ENCODE peak calls at places on chromosomes 13 and 19, in six cellular contexts. One of them, this sample, is unnamed. For H3K4me1, the result is how much of the 10 kb centered on the place peaks cover.

GRCh38 chr19:7515471-7516226 is at the start of gene ZNF358:
- DNase-seq in heart left ventricle: peak
- DNase-seq in kidney: peak
- DNase-seq in CD4-positive, alpha-beta memory T cell: no peak
- DNase-seq in hepatocyte: peak
- DNase-seq in GM23338: peak
- DNase-seq in this sample: peak

GRCh38 chr13:74465279-74465678 is 331.1 kb upstream of the KLF12 start:
- DNase-seq in kidney: no peak
- DNase-seq in CD4-positive, alpha-beta memory T cell: no peak
- DNase-seq in heart left ventricle: no peak
- DNase-seq in GM23338: peak
- DNase-seq in hepatocyte: no peak
- DNase-seq in this sample: no peak

GRCh38 chr19:10173527-10173926 is 21.2 kb downstream of the DNMT1 start:
- DNase-seq in heart left ventricle: no peak
- DNase-seq in CD4-positive, alpha-beta memory T cell: no peak
- DNase-seq in GM23338: no peak
- DNase-seq in kidney: no peak
- DNase-seq in hepatocyte: no peak
- DNase-seq in this sample: no peak

GRCh38 chr13:41552031-41552430 is 94.7 kb downstream of the RGCC start:
- DNase-seq in GM23338: no peak
- DNase-seq in CD4-positive, alpha-beta memory T cell: no peak
- DNase-seq in hepatocyte: no peak
- DNase-seq in kidney: no peak
- DNase-seq in heart left ventricle: no peak
- DNase-seq in this sample: no peak

GRCh38 chr13:106867249-106867648 is 299.3 kb upstream of the ARGLU1 start:
- DNase-seq in heart left ventricle: no peak
- DNase-seq in GM23338: peak
- DNase-seq in CD4-positive, alpha-beta memory T cell: no peak
- DNase-seq in hepatocyte: peak
- DNase-seq in kidney: no peak
- DNase-seq in this sample: no peak

GRCh38 chr19:3950871-3951861 is 18.3 kb downstream of the NMRK2 start:
- DNase-seq in hepatocyte: no peak
- DNase-seq in CD4-positive, alpha-beta memory T cell: no peak
- DNase-seq in kidney: no peak
- DNase-seq in GM23338: no peak
- DNase-seq in heart left ventricle: peak
- DNase-seq in this sample: peak

GRCh38 chr13:44244288-44244687 is 129.3 kb upstream of the SERP2 start:
- DNase-seq in heart left ventricle: no peak
- DNase-seq in GM23338: no peak
- DNase-seq in kidney: no peak
- DNase-seq in hepatocyte: no peak
- DNase-seq in CD4-positive, alpha-beta memory T cell: no peak
- DNase-seq in this sample: no peak

GRCh38 chr19:6736169-6736916 is 1.0 kb downstream of the GPR108 start:
- DNase-seq in hepatocyte: peak
- DNase-seq in CD4-positive, alpha-beta memory T cell: peak
- DNase-seq in GM23338: peak
- DNase-seq in heart left ventricle: peak
- DNase-seq in kidney: peak
- DNase-seq in this sample: peak

GRCh38 chr19:14370169-14370998 is 10.9 kb upstream of the ADGRE5 start:
- DNase-seq in kidney: no peak
- DNase-seq in heart left ventricle: no peak
- DNase-seq in GM23338: no peak
- DNase-seq in hepatocyte: no peak
- DNase-seq in CD4-positive, alpha-beta memory T cell: peak
- DNase-seq in this sample: no peak

GRCh38 chr19:14369399-14370168 is 11.7 kb upstream of the ADGRE5 start:
- DNase-seq in CD4-positive, alpha-beta memory T cell: peak
- DNase-seq in GM23338: no peak
- DNase-seq in hepatocyte: no peak
- DNase-seq in kidney: peak
- DNase-seq in heart left ventricle: peak
- DNase-seq in this sample: no peak

GRCh38 chr19:14368011-14368513 is 13.2 kb upstream of the ADGRE5 start:
- DNase-seq in heart left ventricle: no peak
- DNase-seq in hepatocyte: no peak
- DNase-seq in CD4-positive, alpha-beta memory T cell: peak
- DNase-seq in kidney: no peak
- DNase-seq in GM23338: no peak
- DNase-seq in this sample: no peak

GRCh38 chr19:14366529-14366928 is 14.7 kb upstream of the ADGRE5 start:
- DNase-seq in GM23338: peak
- DNase-seq in heart left ventricle: peak
- DNase-seq in CD4-positive, alpha-beta memory T cell: peak
- DNase-seq in kidney: peak
- DNase-seq in hepatocyte: peak
- DNase-seq in this sample: peak

DNA sequence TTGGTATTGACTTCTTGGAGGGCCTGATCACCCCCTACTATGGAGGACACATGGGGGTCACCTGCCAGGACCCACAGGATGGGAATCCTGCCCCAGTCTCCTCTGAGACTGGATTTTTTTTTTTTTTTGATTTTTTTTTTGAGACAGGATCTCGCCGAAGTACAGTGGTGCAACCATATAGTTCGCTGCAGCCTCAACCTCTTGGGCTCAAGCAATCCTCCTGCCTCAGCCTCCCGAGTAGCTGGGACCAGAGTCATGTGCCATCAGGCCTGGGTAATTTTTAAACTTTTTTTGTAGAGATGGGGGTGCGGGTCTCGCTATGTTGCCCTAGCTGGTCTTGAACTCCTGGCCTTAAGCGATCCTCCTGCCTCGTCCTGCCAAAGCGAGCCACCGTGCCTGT is 14.2 kb upstream of the ADGRE5 start:
- DNase-seq in hepatocyte: no peak
- DNase-seq in kidney: no peak
- DNase-seq in heart left ventricle: no peak
- DNase-seq in GM23338: no peak
- DNase-seq in CD4-positive, alpha-beta memory T cell: no peak
- DNase-seq in this sample: no peak
- H3K4me1 ChIP-seq in hepatocyte: under half
- H3K4me1 ChIP-seq in kidney: under half
- H3K4me1 ChIP-seq in heart left ventricle: under half
- H3K4me1 ChIP-seq in GM23338: under half
- H3K4me1 ChIP-seq in CD4-positive, alpha-beta memory T cell: half or more
- H3K4me1 ChIP-seq in this sample: under half

GRCh38 chr19:18491995-18492953 is 29.6 kb downstream of the ELL start:
- DNase-seq in CD4-positive, alpha-beta memory T cell: no peak
- DNase-seq in hepatocyte: no peak
- DNase-seq in kidney: no peak
- DNase-seq in heart left ventricle: no peak
- DNase-seq in GM23338: no peak
- DNase-seq in this sample: peak
- H3K4me1 ChIP-seq in CD4-positive, alpha-beta memory T cell: half or more
- H3K4me1 ChIP-seq in hepatocyte: under half
- H3K4me1 ChIP-seq in kidney: half or more
- H3K4me1 ChIP-seq in heart left ventricle: half or more
- H3K4me1 ChIP-seq in GM23338: under half
- H3K4me1 ChIP-seq in this sample: half or more

DNA sequence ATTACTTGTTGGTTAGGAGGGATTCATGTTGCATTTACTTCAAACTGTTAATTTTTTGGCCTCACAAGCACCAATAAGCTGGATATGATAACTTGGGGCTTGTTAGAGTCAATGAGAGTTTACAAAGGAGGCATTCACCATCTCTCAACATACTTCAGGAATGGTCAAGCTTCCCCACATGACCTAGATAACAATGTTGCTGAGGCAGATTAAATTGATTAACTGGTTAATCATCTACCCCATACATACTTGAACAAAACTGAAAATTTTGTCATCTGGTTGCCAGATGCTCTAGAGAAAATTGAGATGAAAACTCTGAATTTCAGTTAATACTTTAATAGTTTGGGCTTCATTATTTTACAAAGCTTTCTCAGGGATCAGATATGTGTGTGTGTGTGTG is 43.0 kb upstream of the UBL3 start:
- DNase-seq in CD4-positive, alpha-beta memory T cell: no peak
- DNase-seq in GM23338: no peak
- DNase-seq in hepatocyte: no peak
- DNase-seq in kidney: no peak
- DNase-seq in heart left ventricle: no peak
- DNase-seq in this sample: no peak
- H3K4me1 ChIP-seq in CD4-positive, alpha-beta memory T cell: under half
- H3K4me1 ChIP-seq in GM23338: under half
- H3K4me1 ChIP-seq in hepatocyte: under half
- H3K4me1 ChIP-seq in kidney: under half
- H3K4me1 ChIP-seq in heart left ventricle: under half
- H3K4me1 ChIP-seq in this sample: under half

GRCh38 chr13:100508996-100509395 is 79.6 kb downstream of the GGACT start:
- DNase-seq in hepatocyte: no peak
- DNase-seq in GM23338: no peak
- DNase-seq in kidney: no peak
- DNase-seq in CD4-positive, alpha-beta memory T cell: no peak
- DNase-seq in heart left ventricle: no peak
- DNase-seq in this sample: no peak

GRCh38 chr13:100510208-100510997 is 78.2 kb downstream of the GGACT start:
- DNase-seq in CD4-positive, alpha-beta memory T cell: no peak
- DNase-seq in heart left ventricle: no peak
- DNase-seq in kidney: no peak
- DNase-seq in GM23338: peak
- DNase-seq in hepatocyte: no peak
- DNase-seq in this sample: no peak

GRCh38 chr13:100506154-100506553 is 82.4 kb downstream of the GGACT start:
- DNase-seq in GM23338: no peak
- DNase-seq in CD4-positive, alpha-beta memory T cell: no peak
- DNase-seq in hepatocyte: no peak
- DNase-seq in heart left ventricle: no peak
- DNase-seq in kidney: no peak
- DNase-seq in this sample: no peak

GRCh38 chr13:100506600-100507422 is 81.8 kb downstream of the GGACT start:
- DNase-seq in heart left ventricle: no peak
- DNase-seq in hepatocyte: no peak
- DNase-seq in GM23338: no peak
- DNase-seq in CD4-positive, alpha-beta memory T cell: no peak
- DNase-seq in kidney: no peak
- DNase-seq in this sample: no peak

DNA sequence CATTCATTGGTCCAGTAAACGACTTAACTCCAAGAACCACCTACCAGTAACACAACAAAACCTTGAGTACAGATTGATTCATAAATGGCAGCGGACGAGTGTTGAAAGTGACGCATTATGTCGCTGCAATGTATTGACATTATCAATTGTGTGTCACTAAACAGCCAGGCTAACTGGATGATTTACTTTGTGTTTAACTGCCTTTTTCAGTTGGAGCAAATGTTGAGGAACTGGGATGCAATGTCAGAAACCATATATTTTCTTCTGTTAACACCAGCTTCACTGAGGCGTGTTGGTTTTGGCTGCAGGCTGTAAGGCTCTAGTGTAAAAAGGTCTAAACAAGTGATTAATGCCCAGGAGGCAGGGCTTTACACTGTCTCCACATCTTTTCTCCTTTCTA is 80.2 kb downstream of the GGACT start:
- DNase-seq in heart left ventricle: no peak
- DNase-seq in kidney: no peak
- DNase-seq in CD4-positive, alpha-beta memory T cell: no peak
- DNase-seq in GM23338: no peak
- DNase-seq in hepatocyte: no peak
- DNase-seq in this sample: no peak
- H3K4me1 ChIP-seq in heart left ventricle: under half
- H3K4me1 ChIP-seq in kidney: under half
- H3K4me1 ChIP-seq in CD4-positive, alpha-beta memory T cell: under half
- H3K4me1 ChIP-seq in GM23338: under half
- H3K4me1 ChIP-seq in hepatocyte: under half
- H3K4me1 ChIP-seq in this sample: under half

GRCh38 chr13:112840472-112841302 is 128.3 kb upstream of the MCF2L start:
- DNase-seq in GM23338: no peak
- DNase-seq in CD4-positive, alpha-beta memory T cell: no peak
- DNase-seq in heart left ventricle: no peak
- DNase-seq in kidney: no peak
- DNase-seq in hepatocyte: no peak
- DNase-seq in this sample: no peak
- H3K4me1 ChIP-seq in GM23338: under half
- H3K4me1 ChIP-seq in CD4-positive, alpha-beta memory T cell: under half
- H3K4me1 ChIP-seq in heart left ventricle: under half
- H3K4me1 ChIP-seq in kidney: under half
- H3K4me1 ChIP-seq in hepatocyte: under half
- H3K4me1 ChIP-seq in this sample: under half

GRCh38 chr13:97223711-97224461 is 1.8 kb downstream of the MBNL2 start:
- DNase-seq in heart left ventricle: peak
- DNase-seq in GM23338: peak
- DNase-seq in CD4-positive, alpha-beta memory T cell: peak
- DNase-seq in hepatocyte: peak
- DNase-seq in kidney: no peak
- DNase-seq in this sample: peak
- H3K4me1 ChIP-seq in heart left ventricle: under half
- H3K4me1 ChIP-seq in GM23338: under half
- H3K4me1 ChIP-seq in CD4-positive, alpha-beta memory T cell: half or more
- H3K4me1 ChIP-seq in hepatocyte: under half
- H3K4me1 ChIP-seq in kidney: under half
- H3K4me1 ChIP-seq in this sample: under half

DNA sequence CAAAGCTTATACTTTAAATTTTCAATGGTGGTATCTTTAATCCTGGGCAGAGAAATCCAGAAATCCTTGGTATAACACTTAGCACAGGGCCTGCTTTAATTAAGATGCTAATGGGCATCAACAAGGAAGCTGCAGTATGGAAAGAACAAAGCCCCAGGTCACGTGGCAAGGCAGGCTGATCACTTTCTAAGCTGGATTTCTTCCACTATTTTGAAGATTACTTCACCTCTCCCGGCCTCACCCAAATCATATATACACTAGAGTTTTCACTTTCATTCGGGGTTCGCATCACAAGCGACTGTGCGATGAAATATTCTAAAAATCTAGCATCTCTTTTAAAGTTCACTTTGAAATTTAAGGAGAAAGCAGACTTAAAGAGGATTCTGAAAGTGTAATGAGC is 71.8 kb downstream of the STARD13 start:
- DNase-seq in CD4-positive, alpha-beta memory T cell: no peak
- DNase-seq in kidney: no peak
- DNase-seq in heart left ventricle: no peak
- DNase-seq in hepatocyte: no peak
- DNase-seq in GM23338: peak
- DNase-seq in this sample: no peak
- H3K4me1 ChIP-seq in CD4-positive, alpha-beta memory T cell: under half
- H3K4me1 ChIP-seq in kidney: under half
- H3K4me1 ChIP-seq in heart left ventricle: under half
- H3K4me1 ChIP-seq in hepatocyte: half or more
- H3K4me1 ChIP-seq in GM23338: under half
- H3K4me1 ChIP-seq in this sample: under half

This sample was measured in psoas muscle.